ENCODE peak calls at places on chromosomes 12 and 14, in ten cellular contexts. Q, T, S, Y, C, K, U, R, E and F are unnamed samples.

GRCh38 chr14:89983375-89983774 is 27.6 kb downstream of the TDP1 start:
- DNase-seq in Q (no peak), E (no peak), R (no peak), Y (no peak), U (no peak), T (no peak), K (no peak), S (no peak), C (no peak), F (no peak)

GRCh38 chr12:102167821-102168605 is 29.6 kb downstream of the PMCH start:
- DNase-seq in S (no peak), U (no peak), E (no peak), K (peak; percentile 56), Y (no peak), Q (no peak), R (peak; percentile 15), T (peak; percentile 54), C (no peak), F (no peak)

GRCh38 chr14:29016050-29016900 is 249.7 kb downstream of the FOXG1 start:
- DNase-seq in K (peak; percentile 67), R (peak; percentile 60), S (no peak), Q (no peak), U (peak; percentile 9), Y (no peak), E (peak; percentile 57), T (peak; percentile 53), C (no peak), F (peak; percentile 11)

GRCh38 chr12:857611-858010 is 91.9 kb downstream of the RAD52 start:
- DNase-seq in T (peak; percentile 94), Y (no peak), K (peak; percentile 83), R (no peak), U (peak; percentile 64), E (no peak), S (no peak), Q (no peak), C (no peak), F (no peak)

GRCh38 chr14:52703225-52703624 is 3.8 kb upstream of the PSMC6 start:
- DNase-seq in C (no peak), E (no peak), T (peak; percentile 99), Q (peak; percentile 54), Y (no peak), U (peak; percentile 26), K (peak; percentile 94), R (peak; percentile 38), S (no peak), F (no peak)

GRCh38 chr14:42994001-42994736 is 1387.5 kb downstream of the LRFN5 start:
- DNase-seq in R (no peak), T (peak; percentile 43), K (no peak), Q (no peak), E (no peak), U (no peak), Y (no peak), C (no peak), S (no peak), F (no peak)

GRCh38 chr12:32084017-32084688 is 22.5 kb upstream of the BICD1 start:
- DNase-seq in R (no peak), S (no peak), K (no peak), E (no peak), T (no peak), Y (no peak), U (no peak), Q (no peak), C (no peak), F (no peak)

GRCh38 chr14:104432611-104433231 is 146.8 kb upstream of the C14orf180 start:
- DNase-seq in S (no peak), U (no peak), R (no peak), T (no peak), Y (no peak), C (peak; percentile 49), K (no peak), E (peak; percentile 62), Q (no peak), F (peak; percentile 44)

GRCh38 chr12:145369-145960 is 68.5 kb downstream of the SLC6A12 start:
- DNase-seq in T (no peak), K (no peak), C (no peak), E (no peak), R (no peak), S (peak; percentile 19), Y (no peak), U (no peak), Q (no peak), F (no peak)

GRCh38 chr14:92540472-92541048 is 27.0 kb downstream of the RIN3 start:
- DNase-seq in E (peak; percentile 86), C (peak; percentile 89), T (peak; percentile 99), U (peak; percentile 93), Q (peak; percentile 89), S (peak; percentile 64), Y (peak; percentile 96), K (peak; percentile 99), R (peak; percentile 99), F (no peak)

GRCh38 chr14:38391334-38391733 is 135.4 kb upstream of the CLEC14A start:
- DNase-seq in K (peak; percentile 49), Q (no peak), Y (no peak), E (no peak), U (no peak), S (no peak), C (no peak), R (peak; percentile 89), T (peak; percentile 57), F (no peak)

GRCh38 chr14:26598081-26598671 is 343 bp upstream of the NOVA1 start:
- DNase-seq in K (peak; percentile 93), R (peak; percentile 92), S (peak; percentile 81), C (peak; percentile 66), T (peak; percentile 82), U (peak; percentile 80), Q (peak; percentile 80), E (peak; percentile 75), Y (peak; percentile 91), F (peak; percentile 87)

DNA sequence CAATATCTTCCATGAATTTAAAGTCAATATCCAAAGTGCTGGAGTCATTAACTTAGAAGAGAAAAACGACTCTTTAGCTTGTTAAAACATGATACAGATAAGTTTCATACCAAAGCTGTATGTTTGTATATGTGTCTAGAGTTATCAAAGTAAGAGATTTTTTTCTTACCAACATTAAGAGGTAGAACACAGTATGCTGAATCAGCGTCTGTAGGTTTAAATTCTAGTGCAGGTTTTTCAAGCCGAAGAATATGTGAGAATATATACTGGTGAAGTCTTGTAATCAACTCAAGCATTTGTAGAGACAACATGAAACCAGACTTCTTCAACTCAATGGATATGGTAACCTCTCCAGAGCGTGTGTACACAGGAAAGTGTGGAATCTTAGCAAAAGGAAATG is 49.6 kb downstream of the DICER1 start:
- DNase-seq in C (no peak), R (no peak), S (no peak), Q (no peak), E (no peak), Y (no peak), T (no peak), U (no peak), K (no peak), F (no peak)
- H3K36me3 ChIP-seq in C (no peaks in the 10 kb centered on the region), R (peaks cover 25% of the 10 kb centered on the region), S (peaks cover 60% of the 10 kb centered on the region), Q (peaks cover 76% of the 10 kb centered on the region), E (peaks cover 100% of the 10 kb centered on the region), Y (no peaks in the 10 kb centered on the region), T (peaks cover 74% of the 10 kb centered on the region), U (peaks cover 99% of the 10 kb centered on the region), K (peaks cover 95% of the 10 kb centered on the region), F (peaks cover 15% of the 10 kb centered on the region)

DNA sequence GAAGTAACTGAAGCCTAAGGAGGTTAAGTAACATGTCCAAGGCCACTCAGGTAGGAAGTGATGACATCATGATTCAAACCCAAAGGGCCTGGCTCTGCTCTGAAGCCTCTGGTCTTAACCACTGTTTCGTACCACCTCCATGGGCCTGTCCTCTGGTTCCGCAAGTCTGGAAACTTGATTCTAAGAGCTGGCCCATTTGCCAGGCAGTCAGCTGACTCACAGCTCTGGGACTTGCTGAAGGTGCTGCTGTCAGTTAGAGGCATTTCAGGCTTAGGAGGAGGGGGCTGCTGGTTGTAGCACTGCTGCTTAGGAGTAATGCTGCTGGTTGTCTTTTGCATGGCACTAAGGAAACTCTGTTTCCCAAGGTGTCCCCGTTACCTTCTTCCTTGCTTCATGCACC is 7.9 kb downstream of the NRXN3 start:
- DNase-seq in Q (no peak), E (no peak), T (no peak), K (no peak), Y (no peak), C (no peak), R (no peak), S (no peak), U (no peak), F (no peak)
- H3K36me3 ChIP-seq in Q (no peaks in the 10 kb centered on the region), E (no peaks in the 10 kb centered on the region), T (no peaks in the 10 kb centered on the region), K (no peaks in the 10 kb centered on the region), Y (no peaks in the 10 kb centered on the region), C (no peaks in the 10 kb centered on the region), R (no peaks in the 10 kb centered on the region), S (no peaks in the 10 kb centered on the region), U (no peaks in the 10 kb centered on the region), F (no peaks in the 10 kb centered on the region)

GRCh38 chr14:102352213-102352612 is 10.5 kb downstream of the CINP start:
- DNase-seq in Q (no peak), K (no peak), R (no peak), U (no peak), Y (no peak), E (no peak), T (no peak), C (no peak), S (no peak), F (no peak)

GRCh38 chr14:102353126-102353619 is 9.5 kb downstream of the CINP start:
- DNase-seq in S (no peak), C (no peak), R (no peak), Q (no peak), Y (no peak), T (no peak), E (no peak), U (no peak), K (no peak), F (no peak)

GRCh38 chr14:102348376-102348775 is 14.3 kb downstream of the CINP start:
- DNase-seq in U (no peak), E (no peak), C (no peak), S (no peak), T (no peak), R (no peak), Y (no peak), K (no peak), Q (no peak), F (no peak)

GRCh38 chr14:102346645-102347044 is 16.0 kb downstream of the CINP start:
- DNase-seq in R (no peak), E (no peak), T (no peak), Q (no peak), S (no peak), K (no peak), C (no peak), U (no peak), Y (no peak), F (no peak)

DNA sequence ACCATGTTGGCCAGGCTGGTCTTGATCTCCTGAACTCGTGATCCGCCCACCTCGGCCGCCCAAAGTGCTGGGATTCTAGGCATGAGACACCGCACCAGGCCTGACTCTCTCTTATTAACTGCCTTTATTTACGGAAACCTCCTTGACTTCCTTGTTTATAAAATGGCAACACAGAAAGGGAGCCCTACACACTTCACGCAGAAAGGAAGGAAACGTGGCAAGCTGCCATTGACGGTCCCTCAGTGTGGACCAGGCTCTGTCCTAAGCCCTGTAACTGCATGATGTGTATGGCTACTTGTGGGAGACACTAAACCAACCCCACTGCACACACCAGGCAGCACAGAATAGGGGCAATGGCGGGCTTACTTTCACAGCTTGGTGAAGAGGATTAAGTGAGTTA is 11.7 kb downstream of the CINP start:
- DNase-seq in S (no peak), R (peak; percentile 93), T (no peak), Q (no peak), U (no peak), K (no peak), C (no peak), Y (no peak), E (no peak), F (no peak)
- H3K36me3 ChIP-seq in S (peaks cover 39% of the 10 kb centered on the region), R (peaks cover 10% of the 10 kb centered on the region), T (peaks cover 27% of the 10 kb centered on the region), Q (peaks cover 55% of the 10 kb centered on the region), U (peaks cover 99% of the 10 kb centered on the region), K (peaks cover 68% of the 10 kb centered on the region), C (no peaks in the 10 kb centered on the region), Y (no peaks in the 10 kb centered on the region), E (peaks cover 82% of the 10 kb centered on the region), F (peaks cover 1% of the 10 kb centered on the region)

GRCh38 chr12:123227581-123228258 is 5.2 kb downstream of the MPHOSPH9 start:
- DNase-seq in T (no peak), K (no peak), Q (no peak), Y (no peak), E (no peak), S (no peak), R (no peak), C (no peak), U (no peak), F (no peak)
- H3K36me3 ChIP-seq in T (no peaks in the 10 kb centered on the region), K (peaks cover 5% of the 10 kb centered on the region), Q (no peaks in the 10 kb centered on the region), Y (no peaks in the 10 kb centered on the region), E (no peaks in the 10 kb centered on the region), S (no peaks in the 10 kb centered on the region), R (no peaks in the 10 kb centered on the region), C (no peaks in the 10 kb centered on the region), U (peaks cover 41% of the 10 kb centered on the region), F (no peaks in the 10 kb centered on the region)